ENCODE peak calls at places on chromosome 17, in five cellular contexts. One of them, this sample, is unnamed.

GRCh38 chr17:299546-299945 is 53.1 kb downstream of the RPH3AL start:
- DNase-seq in bronchial epithelial cell: no peak
- DNase-seq in mucosa of descending colon: peak
- DNase-seq in neural crest cell: no peak
- DNase-seq in fibroblast of lung: no peak
- DNase-seq in this sample: no peak

GRCh38 chr17:66701462-66701861 is 133.5 kb upstream of the CACNG5 start:
- DNase-seq in bronchial epithelial cell: no peak
- DNase-seq in mucosa of descending colon: no peak
- DNase-seq in neural crest cell: no peak
- DNase-seq in fibroblast of lung: no peak
- DNase-seq in this sample: no peak

GRCh38 chr17:42212382-42212781 is 18.1 kb upstream of the GHDC start:
- DNase-seq in bronchial epithelial cell: no peak
- DNase-seq in mucosa of descending colon: no peak
- DNase-seq in neural crest cell: no peak
- DNase-seq in fibroblast of lung: no peak
- DNase-seq in this sample: no peak

GRCh38 chr17:20926532-20926931 is 116.3 kb downstream of the USP22 start:
- DNase-seq in bronchial epithelial cell: no peak
- DNase-seq in mucosa of descending colon: no peak
- DNase-seq in neural crest cell: no peak
- DNase-seq in fibroblast of lung: peak
- DNase-seq in this sample: no peak

GRCh38 chr17:66306413-66306812 is 4.0 kb downstream of the PRKCA start:
- DNase-seq in bronchial epithelial cell: peak
- DNase-seq in mucosa of descending colon: no peak
- DNase-seq in neural crest cell: no peak
- DNase-seq in fibroblast of lung: peak
- DNase-seq in this sample: no peak

GRCh38 chr17:69574257-69575197 is 160.0 kb downstream of the MAP2K6 start:
- DNase-seq in bronchial epithelial cell: no peak
- DNase-seq in mucosa of descending colon: no peak
- DNase-seq in neural crest cell: no peak
- DNase-seq in fibroblast of lung: peak
- DNase-seq in this sample: no peak

GRCh38 chr17:1958134-1958881 is 66.8 kb downstream of the RTN4RL1 start:
- DNase-seq in bronchial epithelial cell: no peak
- DNase-seq in mucosa of descending colon: no peak
- DNase-seq in neural crest cell: no peak
- DNase-seq in fibroblast of lung: no peak
- DNase-seq in this sample: no peak

GRCh38 chr17:35496470-35497290 is 40.8 kb downstream of the SLFN12L start:
- DNase-seq in bronchial epithelial cell: no peak
- DNase-seq in mucosa of descending colon: no peak
- DNase-seq in neural crest cell: no peak
- DNase-seq in fibroblast of lung: no peak
- DNase-seq in this sample: no peak

GRCh38 chr17:50863221-50863843 is 2.8 kb downstream of the TOB1 start:
- DNase-seq in bronchial epithelial cell: peak
- DNase-seq in mucosa of descending colon: no peak
- DNase-seq in neural crest cell: peak
- DNase-seq in fibroblast of lung: no peak
- DNase-seq in this sample: peak

GRCh38 chr17:36881323-36881722 is 56.0 kb upstream of the LHX1 start:
- DNase-seq in bronchial epithelial cell: no peak
- DNase-seq in mucosa of descending colon: no peak
- DNase-seq in neural crest cell: no peak
- DNase-seq in fibroblast of lung: no peak
- DNase-seq in this sample: no peak

GRCh38 chr17:34116306-34116705 is 138.8 kb upstream of the CCL2 start:
- DNase-seq in bronchial epithelial cell: no peak
- DNase-seq in mucosa of descending colon: no peak
- DNase-seq in neural crest cell: no peak
- DNase-seq in fibroblast of lung: no peak
- DNase-seq in this sample: no peak

GRCh38 chr17:5135726-5136579 is 20.1 kb downstream of the USP6 start:
- DNase-seq in bronchial epithelial cell: no peak
- DNase-seq in mucosa of descending colon: no peak
- DNase-seq in neural crest cell: no peak
- DNase-seq in fibroblast of lung: no peak
- DNase-seq in this sample: no peak

GRCh38 chr17:28372203-28372944 is 880 bp downstream of the SARM1 start:
- DNase-seq in bronchial epithelial cell: no peak
- DNase-seq in mucosa of descending colon: peak
- DNase-seq in neural crest cell: peak
- DNase-seq in fibroblast of lung: peak
- DNase-seq in this sample: no peak

GRCh38 chr17:42347198-42347597 is 41.0 kb downstream of the STAT3 start:
- DNase-seq in bronchial epithelial cell: peak
- DNase-seq in mucosa of descending colon: no peak
- DNase-seq in neural crest cell: no peak
- DNase-seq in fibroblast of lung: peak
- DNase-seq in this sample: no peak

GRCh38 chr17:59954856-59955255 is 9.7 kb downstream of the RNFT1 start:
- DNase-seq in bronchial epithelial cell: no peak
- DNase-seq in mucosa of descending colon: no peak
- DNase-seq in neural crest cell: no peak
- DNase-seq in fibroblast of lung: no peak
- DNase-seq in this sample: no peak

GRCh38 chr17:28597606-28598383 is 1.0 kb downstream of the SPAG5 start:
- DNase-seq in bronchial epithelial cell: peak
- DNase-seq in mucosa of descending colon: no peak
- DNase-seq in neural crest cell: no peak
- DNase-seq in fibroblast of lung: no peak
- DNase-seq in this sample: no peak

GRCh38 chr17:39661044-39661406 is 4.1 kb upstream of the TCAP start:
- DNase-seq in bronchial epithelial cell: no peak
- DNase-seq in mucosa of descending colon: no peak
- DNase-seq in neural crest cell: no peak
- DNase-seq in fibroblast of lung: no peak
- DNase-seq in this sample: no peak

GRCh38 chr17:51590071-51590470 is 329.7 kb downstream of the UTP18 start:
- DNase-seq in bronchial epithelial cell: no peak
- DNase-seq in mucosa of descending colon: no peak
- DNase-seq in neural crest cell: no peak
- DNase-seq in fibroblast of lung: no peak
- DNase-seq in this sample: no peak

GRCh38 chr17:42178817-42179216 is 2.1 kb downstream of the KCNH4 start:
- DNase-seq in bronchial epithelial cell: no peak
- DNase-seq in mucosa of descending colon: no peak
- DNase-seq in neural crest cell: no peak
- DNase-seq in fibroblast of lung: no peak
- DNase-seq in this sample: no peak

GRCh38 chr17:20300399-20301037 is 166.8 kb downstream of the LGALS9B start:
- DNase-seq in bronchial epithelial cell: no peak
- DNase-seq in mucosa of descending colon: no peak
- DNase-seq in neural crest cell: no peak
- DNase-seq in fibroblast of lung: peak
- DNase-seq in this sample: no peak

GRCh38 chr17:80460286-80460881 is 16.0 kb downstream of the NPTX1 start:
- DNase-seq in bronchial epithelial cell: no peak
- DNase-seq in mucosa of descending colon: no peak
- DNase-seq in neural crest cell: no peak
- DNase-seq in fibroblast of lung: no peak
- DNase-seq in this sample: no peak

GRCh38 chr17:37488009-37488604 is 1.6 kb upstream of the DUSP14 start:
- DNase-seq in bronchial epithelial cell: peak
- DNase-seq in mucosa of descending colon: no peak
- DNase-seq in neural crest cell: no peak
- DNase-seq in fibroblast of lung: peak
- DNase-seq in this sample: no peak

GRCh38 chr17:50394711-50395110 is 2.6 kb downstream of the LRRC59 start:
- DNase-seq in bronchial epithelial cell: no peak
- DNase-seq in mucosa of descending colon: no peak
- DNase-seq in neural crest cell: no peak
- DNase-seq in fibroblast of lung: no peak
- DNase-seq in this sample: no peak

GRCh38 chr17:512926-513325 is 160.3 kb upstream of the RPH3AL start:
- DNase-seq in bronchial epithelial cell: peak
- DNase-seq in mucosa of descending colon: no peak
- DNase-seq in neural crest cell: no peak
- DNase-seq in fibroblast of lung: no peak
- DNase-seq in this sample: no peak

GRCh38 chr17:15273141-15273793 is 8.1 kb upstream of the PMP22 start:
- DNase-seq in bronchial epithelial cell: no peak
- DNase-seq in mucosa of descending colon: no peak
- DNase-seq in neural crest cell: no peak
- DNase-seq in fibroblast of lung: peak
- DNase-seq in this sample: no peak

GRCh38 chr17:75785770-75786538 is 1.3 kb downstream of the UNK start:
- DNase-seq in bronchial epithelial cell: peak
- DNase-seq in mucosa of descending colon: no peak
- DNase-seq in neural crest cell: no peak
- DNase-seq in fibroblast of lung: peak
- DNase-seq in this sample: no peak

GRCh38 chr17:80795737-80796136 is 195.9 kb upstream of the CHMP6 start:
- DNase-seq in bronchial epithelial cell: no peak
- DNase-seq in mucosa of descending colon: no peak
- DNase-seq in neural crest cell: no peak
- DNase-seq in fibroblast of lung: peak
- DNase-seq in this sample: no peak

GRCh38 chr17:68290268-68290954 is 516 bp downstream of the SLC16A6 start:
- DNase-seq in bronchial epithelial cell: no peak
- DNase-seq in mucosa of descending colon: peak
- DNase-seq in neural crest cell: no peak
- DNase-seq in fibroblast of lung: no peak
- DNase-seq in this sample: no peak

GRCh38 chr17:9055281-9055680 is 34.0 kb downstream of the NTN1 start:
- DNase-seq in bronchial epithelial cell: no peak
- DNase-seq in mucosa of descending colon: no peak
- DNase-seq in neural crest cell: no peak
- DNase-seq in fibroblast of lung: no peak
- DNase-seq in this sample: no peak

GRCh38 chr17:10316986-10317834 is 55.6 kb downstream of the MYH13 start:
- DNase-seq in bronchial epithelial cell: no peak
- DNase-seq in mucosa of descending colon: no peak
- DNase-seq in neural crest cell: peak
- DNase-seq in fibroblast of lung: no peak
- DNase-seq in this sample: no peak

GRCh38 chr17:62109378-62109902 is 44.4 kb upstream of the MED13 start:
- DNase-seq in bronchial epithelial cell: peak
- DNase-seq in mucosa of descending colon: peak
- DNase-seq in neural crest cell: peak
- DNase-seq in fibroblast of lung: peak
- DNase-seq in this sample: no peak
- TF ChIP-seq CTCF in bronchial epithelial cell: peak
- TF ChIP-seq CTCF in mucosa of descending colon: peak
- TF ChIP-seq CTCF in neural crest cell: peak
- TF ChIP-seq CTCF in fibroblast of lung: peak
- TF ChIP-seq CTCF in this sample: peak

DNA sequence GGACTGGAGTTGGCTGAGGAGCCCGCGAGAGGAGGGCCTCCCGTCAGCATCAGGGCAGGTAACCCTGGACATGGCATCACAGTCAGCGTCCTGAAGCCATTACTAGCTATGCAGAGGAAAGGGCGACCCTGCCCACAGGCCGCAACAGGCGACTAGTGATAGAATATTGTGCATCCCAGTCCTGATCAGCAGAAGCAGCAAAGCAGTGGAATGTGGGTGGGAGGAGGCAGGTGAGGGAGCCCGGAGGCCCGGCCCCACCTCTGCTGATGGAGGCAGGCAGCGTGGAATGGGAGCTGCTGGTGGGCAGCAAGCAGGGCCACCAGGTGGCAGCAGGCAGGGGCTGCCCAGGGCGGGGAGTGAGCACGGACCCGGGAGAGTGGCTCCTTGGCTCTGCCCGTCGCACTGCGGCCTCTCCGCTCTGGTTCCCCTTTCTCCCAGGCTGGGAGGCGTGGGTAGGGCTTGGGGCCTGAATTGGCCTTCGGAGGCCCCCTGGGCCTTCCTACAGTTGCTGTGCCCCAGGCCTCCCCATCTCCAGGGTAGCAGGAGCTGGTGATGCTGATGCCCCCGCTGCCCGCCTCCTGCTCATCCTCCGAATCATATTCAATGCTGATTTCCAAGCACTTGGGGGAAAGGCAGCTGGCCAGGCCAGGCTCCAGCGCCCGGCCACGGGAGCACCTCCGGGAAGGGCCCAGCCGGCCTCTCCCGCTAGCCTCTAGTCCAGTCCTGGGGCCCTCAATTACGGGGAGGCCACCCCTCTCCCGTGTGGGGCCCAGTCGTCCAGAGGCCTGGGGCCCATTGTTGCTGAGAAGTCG is 20.2 kb downstream of the TSPOAP1 start:
- DNase-seq in bronchial epithelial cell: no peak
- DNase-seq in mucosa of descending colon: no peak
- DNase-seq in neural crest cell: no peak
- DNase-seq in fibroblast of lung: no peak
- DNase-seq in this sample: peak
- TF ChIP-seq CTCF in bronchial epithelial cell: peak
- TF ChIP-seq CTCF in mucosa of descending colon: no peak
- TF ChIP-seq CTCF in neural crest cell: peak
- TF ChIP-seq CTCF in fibroblast of lung: no peak
- TF ChIP-seq CTCF in this sample: peak

GRCh38 chr17:72452286-72453173 is 331.7 kb downstream of the SOX9 start:
- DNase-seq in bronchial epithelial cell: no peak
- DNase-seq in mucosa of descending colon: no peak
- DNase-seq in neural crest cell: no peak
- DNase-seq in fibroblast of lung: no peak
- DNase-seq in this sample: no peak

GRCh38 chr17:72457712-72458111 is 336.9 kb downstream of the SOX9 start:
- DNase-seq in bronchial epithelial cell: no peak
- DNase-seq in mucosa of descending colon: no peak
- DNase-seq in neural crest cell: no peak
- DNase-seq in fibroblast of lung: no peak
- DNase-seq in this sample: no peak

GRCh38 chr17:72455562-72455961 is 334.7 kb downstream of the SOX9 start:
- DNase-seq in bronchial epithelial cell: no peak
- DNase-seq in mucosa of descending colon: no peak
- DNase-seq in neural crest cell: no peak
- DNase-seq in fibroblast of lung: no peak
- DNase-seq in this sample: no peak

GRCh38 chr17:72456026-72456569 is 335.3 kb downstream of the SOX9 start:
- DNase-seq in bronchial epithelial cell: peak
- DNase-seq in mucosa of descending colon: peak
- DNase-seq in neural crest cell: no peak
- DNase-seq in fibroblast of lung: peak
- DNase-seq in this sample: no peak

GRCh38 chr17:72454342-72454741 is 333.5 kb downstream of the SOX9 start:
- DNase-seq in bronchial epithelial cell: no peak
- DNase-seq in mucosa of descending colon: no peak
- DNase-seq in neural crest cell: no peak
- DNase-seq in fibroblast of lung: no peak
- DNase-seq in this sample: no peak
- TF ChIP-seq CTCF in bronchial epithelial cell: no peak
- TF ChIP-seq CTCF in mucosa of descending colon: no peak
- TF ChIP-seq CTCF in neural crest cell: no peak
- TF ChIP-seq CTCF in fibroblast of lung: no peak
- TF ChIP-seq CTCF in this sample: no peak

DNA sequence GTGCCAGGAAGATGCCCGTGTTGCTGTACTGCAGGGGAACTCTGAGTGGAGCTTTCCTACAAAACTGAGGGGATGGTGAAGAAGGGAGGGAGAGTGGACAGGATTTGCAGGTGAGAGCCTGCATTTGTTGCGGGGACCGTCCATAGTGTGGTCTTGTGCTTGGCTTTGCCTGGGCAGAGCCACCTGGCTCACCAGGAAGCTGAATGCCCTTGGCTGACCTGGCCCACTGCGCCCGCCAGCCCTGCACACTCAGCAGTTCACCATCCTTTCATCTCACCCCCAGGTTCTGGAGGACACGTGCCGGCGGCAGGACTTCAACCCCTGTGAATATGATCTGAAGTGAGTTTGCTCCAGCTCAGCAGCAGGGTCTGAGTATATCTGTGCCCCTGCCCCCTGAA is 1.5 kb downstream of the ASPSCR1 start:
- DNase-seq in bronchial epithelial cell: no peak
- DNase-seq in mucosa of descending colon: no peak
- DNase-seq in neural crest cell: no peak
- DNase-seq in fibroblast of lung: no peak
- DNase-seq in this sample: no peak
- TF ChIP-seq CTCF in bronchial epithelial cell: no peak
- TF ChIP-seq CTCF in mucosa of descending colon: no peak
- TF ChIP-seq CTCF in neural crest cell: no peak
- TF ChIP-seq CTCF in fibroblast of lung: no peak
- TF ChIP-seq CTCF in this sample: no peak